ENCODE peak calls at places on chromosomes 13 and 19, in four cellular contexts. F is cardiac fibroblast, I is astrocyte of the spinal cord, N is pancreas. D is an unnamed sample.
A peak's percentile ranks its signal among the peaks of the same experiment; 100 is the strongest.

GRCh38 chr19:15332311-15332996 is at the start of gene BRD4:
- DNase-seq in F (peak; percentile 61), I (peak; percentile 25), N (peak; percentile 90), D (peak; percentile 55)

GRCh38 chr13:26679945-26680516 is 80.6 kb downstream of the GPR12 start:
- DNase-seq in F (no peak), I (peak; percentile 39), N (no peak), D (no peak)

GRCh38 chr13:113787694-113788093 is 28.7 kb downstream of the TMEM255B start:
- DNase-seq in F (no peak), I (no peak), N (no peak), D (no peak)

GRCh38 chr13:100484708-100485107 is 103.9 kb downstream of the GGACT start:
- DNase-seq in F (no peak), I (no peak), N (no peak), D (no peak)

GRCh38 chr19:15331419-15332310 is 674 bp downstream of the BRD4 start:
- DNase-seq in F (peak; percentile 61), I (peak; percentile 12), N (peak; percentile 81), D (peak; percentile 65)

GRCh38 chr13:113754242-113754641 is 4.8 kb upstream of the TMEM255B start:
- DNase-seq in F (no peak), I (no peak), N (peak; percentile 29), D (no peak)

GRCh38 chr19:858284-858683 is 1.2 kb upstream of the CFD start:
- DNase-seq in F (no peak), I (no peak), N (no peak), D (no peak)

GRCh38 chr19:7607874-7608560 is 12.4 kb downstream of the CAMSAP3 start:
- DNase-seq in F (no peak), I (no peak), N (no peak), D (no peak)

GRCh38 chr19:1592023-1592754 is 476 bp downstream of the MBD3 start:
- DNase-seq in F (peak; percentile 94), I (peak; percentile 83), N (peak; percentile 95), D (peak; percentile 90)

GRCh38 chr19:38726761-38727301 is 17.4 kb downstream of the CAPN12 start:
- DNase-seq in F (no peak), I (no peak), N (no peak), D (no peak)

GRCh38 chr19:30255783-30256509 is 116.2 kb upstream of the ZNF536 start:
- DNase-seq in F (no peak), I (no peak), N (no peak), D (no peak)

GRCh38 chr19:51000426-51000825 is 978 bp downstream of the KLK8 start:
- DNase-seq in F (no peak), I (no peak), N (no peak), D (no peak)

GRCh38 chr19:5018224-5019015 is 49.5 kb downstream of the KDM4B start:
- DNase-seq in F (peak; percentile 67), I (peak; percentile 64), N (no peak), D (peak; percentile 65)

GRCh38 chr19:48724796-48725753 is 5.5 kb upstream of the MAMSTR start:
- DNase-seq in F (peak; percentile 98), I (peak; percentile 90), N (peak; percentile 17), D (peak; percentile 88)
- H3K4me3 ChIP-seq in F (no peak overlapping the region), I (no peak overlapping the region), N (no peak overlapping the region), D (no peak overlapping the region)

GRCh38 chr13:110455941-110456340 is 105.6 kb downstream of the RAB20 start:
- DNase-seq in F (peak; percentile 82), I (peak; percentile 78), N (peak; percentile 83), D (peak; percentile 69)
- TF ChIP-seq CTCF in F (peak; percentile 72), I (peak; percentile 90), N (peak; percentile 68), D (peak; percentile 71)

DNA sequence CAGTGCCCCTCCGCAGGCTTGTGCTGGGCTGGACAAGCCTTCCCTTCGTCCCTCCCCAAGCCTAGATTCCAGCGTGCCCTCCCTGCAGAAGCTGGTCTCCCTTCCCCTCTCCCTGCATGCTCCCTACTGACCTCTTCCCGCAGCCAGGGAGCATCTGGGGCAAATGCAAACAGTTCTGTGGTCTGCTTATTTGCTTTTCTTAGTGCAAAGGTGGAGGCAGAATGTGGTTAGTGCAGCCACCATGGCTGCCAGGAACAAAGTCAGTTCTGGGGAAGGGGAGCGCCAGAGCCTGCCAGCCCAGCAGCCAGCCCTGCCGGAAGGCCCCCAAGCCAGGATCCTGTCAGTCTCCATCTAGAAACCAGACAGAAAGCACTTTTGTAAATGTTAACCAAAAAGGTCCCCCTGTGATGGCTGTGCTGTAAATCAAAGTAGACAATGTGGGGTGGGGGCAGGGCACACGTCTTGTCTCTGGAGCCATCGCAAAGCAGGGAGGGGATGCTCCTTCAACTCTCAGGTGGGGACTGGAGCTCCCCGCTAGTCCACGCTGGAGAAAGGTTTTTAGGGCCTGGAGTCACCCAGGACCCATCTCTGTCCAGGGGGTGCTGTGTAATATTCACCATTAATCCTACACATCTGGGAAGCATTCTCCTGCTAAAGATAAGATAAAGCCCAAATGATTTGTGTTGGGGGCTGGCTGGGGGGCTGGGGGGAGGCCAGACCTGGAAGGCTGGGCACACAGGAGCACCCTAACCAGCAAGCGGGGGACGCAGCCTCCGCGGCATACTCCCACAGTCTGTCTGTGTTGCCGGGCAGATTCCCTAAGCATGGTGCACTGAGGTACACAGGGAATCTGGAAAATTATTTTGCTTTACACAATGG is 30.9 kb downstream of the SERP2 start:
- DNase-seq in F (no peak), I (no peak), N (no peak), D (no peak)
- H3K4me3 ChIP-seq in F (no peak overlapping the region), I (no peak overlapping the region), N (no peak overlapping the region), D (no peak overlapping the region)

DNA sequence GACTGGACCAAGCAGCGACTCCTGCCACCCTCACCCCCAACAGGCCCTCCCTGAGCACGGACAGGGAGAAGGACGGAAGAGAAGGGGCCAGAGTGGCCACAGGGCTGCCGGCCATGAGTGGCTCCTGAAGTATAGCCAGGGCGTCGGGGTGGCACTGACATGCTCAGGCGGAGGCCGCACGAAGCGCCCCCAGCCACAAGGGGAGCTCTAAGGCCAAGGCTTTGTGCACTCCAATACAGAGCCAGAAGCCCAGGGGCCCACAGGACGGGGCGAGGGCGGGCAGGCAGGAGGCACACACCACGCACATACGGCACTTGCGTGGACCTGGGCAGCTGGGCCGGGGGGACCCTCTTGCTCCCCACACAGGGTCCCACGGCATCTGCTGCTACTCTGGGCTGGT is 52.0 kb downstream of the KLF2 start:
- DNase-seq in F (no peak), I (no peak), N (peak; percentile 57), D (no peak)
- TF ChIP-seq CTCF in F (peak; percentile 41), I (peak; percentile 46), N (no peak), D (peak; percentile 49)

GRCh38 chr19:22608441-22608840 is 25.7 kb upstream of the ZNF492 start:
- DNase-seq in F (no peak), I (no peak), N (no peak), D (no peak)
- H3K4me3 ChIP-seq in F (no peak overlapping the region), I (no peak overlapping the region), N (no peak overlapping the region), D (no peak overlapping the region)

GRCh38 chr13:42654760-42655159 is 80.8 kb downstream of the TNFSF11 start:
- DNase-seq in F (no peak), I (no peak), N (no peak), D (peak; percentile 44)

GRCh38 chr13:42656136-42656535 is 82.2 kb downstream of the TNFSF11 start:
- DNase-seq in F (peak; percentile 29), I (no peak), N (no peak), D (no peak)

GRCh38 chr13:42658019-42658418 is 84.1 kb downstream of the TNFSF11 start:
- DNase-seq in F (no peak), I (no peak), N (no peak), D (no peak)

DNA sequence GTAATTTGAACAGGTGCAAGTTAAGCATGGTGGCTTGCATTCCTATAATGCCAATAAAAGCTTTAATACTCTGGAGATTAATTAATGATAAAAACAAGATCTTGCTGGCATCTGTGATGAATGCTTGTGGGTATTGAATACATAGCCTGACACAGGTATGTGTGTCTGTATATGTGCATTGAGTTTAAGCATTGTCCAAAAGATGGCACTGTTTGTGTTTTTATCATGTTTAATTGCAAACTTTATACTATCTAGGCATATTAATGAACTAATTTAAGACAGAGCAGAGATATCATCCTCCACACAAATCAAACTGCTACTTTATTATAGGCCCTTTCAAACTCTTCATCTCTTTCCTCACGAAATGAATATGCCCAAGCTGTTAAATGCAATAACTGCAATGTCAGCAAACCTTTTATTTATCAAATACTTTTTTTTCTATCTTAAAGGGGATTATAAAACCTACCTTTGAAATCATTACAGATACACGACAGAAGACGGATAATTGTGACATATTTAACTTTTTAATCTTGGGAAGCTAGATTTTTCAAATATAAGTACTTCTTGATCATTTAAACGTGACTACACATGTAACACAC is 86.5 kb downstream of the TNFSF11 start:
- DNase-seq in F (peak; percentile 54), I (peak; percentile 30), N (no peak), D (peak; percentile 28)
- TF ChIP-seq CTCF in F (peak; percentile 38), I (peak; percentile 35), N (no peak), D (peak; percentile 29)

DNA sequence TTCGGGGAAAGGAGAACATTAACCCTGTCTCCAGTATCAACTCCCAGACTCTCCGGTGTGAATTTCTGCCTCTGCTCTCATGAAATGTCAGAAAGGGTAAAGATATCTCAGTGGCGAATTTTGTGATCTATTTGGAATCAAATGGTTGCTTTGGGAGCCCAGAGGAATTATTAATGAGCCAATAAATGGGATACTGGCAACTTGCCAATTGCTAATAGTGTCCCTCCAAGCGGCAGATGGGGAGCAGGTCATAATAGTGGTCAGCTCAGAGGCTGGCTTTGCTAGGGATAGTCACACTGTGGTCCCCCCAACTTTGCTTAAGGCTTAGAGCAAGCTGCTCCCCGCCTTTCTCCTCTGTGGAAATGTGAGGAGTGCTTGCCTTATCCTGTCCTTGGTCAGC is 176.1 kb upstream of the KL start:
- DNase-seq in F (no peak), I (no peak), N (no peak), D (no peak)
- H3K4me3 ChIP-seq in F (no peak overlapping the region), I (no peak overlapping the region), N (no peak overlapping the region), D (no peak overlapping the region)

GRCh38 chr13:75432045-75432444 is 49.9 kb downstream of the TBC1D4 start:
- DNase-seq in F (peak; percentile 16), I (no peak), N (no peak), D (peak; percentile 89)
- TF ChIP-seq CTCF in F (peak; percentile 9), I (peak; percentile 11), N (no peak), D (peak; percentile 15)